ENCODE peak calls at places on chromosomes 12 and 14, in four cellular contexts. One of them, this sample, is unnamed.

GRCh38 chr12:2864198-2864597 is 7.4 kb upstream of the TEX52 start:
- DNase-seq in hepatocyte: no peak
- DNase-seq in Peyer's patch: no peak
- DNase-seq in upper lobe of right lung: no peak
- DNase-seq in this sample: no peak

GRCh38 chr14:82354126-82354525 is 820.5 kb upstream of the SEL1L start:
- DNase-seq in Peyer's patch: no peak
- DNase-seq in hepatocyte: no peak
- DNase-seq in upper lobe of right lung: no peak
- DNase-seq in this sample: no peak

GRCh38 chr12:128914908-128915563 is 61.8 kb downstream of the GLT1D1 start:
- DNase-seq in upper lobe of right lung: no peak
- DNase-seq in Peyer's patch: no peak
- DNase-seq in hepatocyte: no peak
- DNase-seq in this sample: no peak

GRCh38 chr12:116361404-116362223 is 84.1 kb upstream of the MED13L start:
- DNase-seq in hepatocyte: no peak
- DNase-seq in upper lobe of right lung: no peak
- DNase-seq in Peyer's patch: peak; percentile 65
- DNase-seq in this sample: no peak

GRCh38 chr12:68080577-68080976 is 79.0 kb downstream of the IFNG start:
- DNase-seq in hepatocyte: no peak
- DNase-seq in upper lobe of right lung: no peak
- DNase-seq in Peyer's patch: no peak
- DNase-seq in this sample: no peak

GRCh38 chr14:80264698-80265097 is 53.4 kb upstream of the DIO2 start:
- DNase-seq in hepatocyte: no peak
- DNase-seq in upper lobe of right lung: no peak
- DNase-seq in Peyer's patch: no peak
- DNase-seq in this sample: no peak

GRCh38 chr12:111393700-111394275 is 11.9 kb upstream of the SH2B3 start:
- DNase-seq in Peyer's patch: peak; percentile 64
- DNase-seq in hepatocyte: no peak
- DNase-seq in upper lobe of right lung: peak; percentile 88
- DNase-seq in this sample: peak; percentile 46

GRCh38 chr12:15164997-15165659 is 56.1 kb downstream of the RERG start:
- DNase-seq in upper lobe of right lung: no peak
- DNase-seq in Peyer's patch: peak; percentile 51
- DNase-seq in hepatocyte: no peak
- DNase-seq in this sample: no peak

GRCh38 chr12:84619053-84619452 is 293.5 kb downstream of the SLC6A15 start:
- DNase-seq in hepatocyte: no peak
- DNase-seq in Peyer's patch: no peak
- DNase-seq in upper lobe of right lung: no peak
- DNase-seq in this sample: peak; percentile 3
- TF ChIP-seq CTCF in hepatocyte: peak; percentile 51
- TF ChIP-seq CTCF in Peyer's patch: no peak
- TF ChIP-seq CTCF in upper lobe of right lung: peak; percentile 19
- TF ChIP-seq CTCF in this sample: peak; percentile 30

DNA sequence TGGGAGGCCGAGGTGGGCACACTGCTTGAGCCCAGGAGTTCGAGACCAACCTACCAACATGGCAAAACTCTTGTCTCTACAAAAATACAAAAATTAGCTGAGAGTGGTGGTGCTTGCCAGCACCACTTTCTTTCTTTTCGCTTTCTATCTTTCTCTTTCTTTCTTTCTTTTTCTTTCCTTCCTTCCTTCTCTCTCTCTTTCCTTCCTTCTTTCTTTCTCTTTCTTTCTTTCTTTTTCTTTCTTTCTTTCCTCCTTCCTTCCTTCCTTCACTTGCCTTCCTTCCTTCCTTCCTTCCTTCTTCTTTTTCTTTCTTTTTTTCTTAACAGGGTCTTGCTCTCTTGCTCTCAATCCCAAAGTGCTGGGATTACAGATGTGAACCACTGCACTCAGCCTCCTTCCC is 66.8 kb downstream of the HSD17B6 start:
- DNase-seq in hepatocyte: no peak
- DNase-seq in upper lobe of right lung: no peak
- DNase-seq in Peyer's patch: no peak
- DNase-seq in this sample: no peak
- TF ChIP-seq CTCF in hepatocyte: no peak
- TF ChIP-seq CTCF in upper lobe of right lung: no peak
- TF ChIP-seq CTCF in Peyer's patch: no peak
- TF ChIP-seq CTCF in this sample: no peak

DNA sequence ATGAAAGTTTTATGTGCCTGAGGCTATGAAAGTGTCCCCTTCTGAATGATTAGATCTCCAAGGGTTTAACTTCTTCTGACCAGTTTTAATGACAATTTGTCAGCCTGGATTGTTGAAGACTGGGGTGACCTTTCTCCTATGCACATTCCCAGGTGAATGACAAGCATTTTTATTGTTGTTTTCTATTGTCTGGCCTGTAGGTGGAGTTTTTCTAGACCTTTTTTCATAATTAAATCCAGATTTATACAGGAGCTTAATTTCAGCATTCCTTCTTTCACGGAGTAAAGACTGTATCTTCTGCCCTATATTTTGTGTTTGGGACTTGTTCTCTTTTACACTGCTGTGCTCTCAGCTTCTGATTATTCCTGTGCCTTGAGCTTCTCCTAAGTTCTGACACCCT is 125.0 kb upstream of the FAR2 start:
- DNase-seq in hepatocyte: no peak
- DNase-seq in Peyer's patch: no peak
- DNase-seq in upper lobe of right lung: no peak
- DNase-seq in this sample: peak; percentile 9
- TF ChIP-seq CTCF in hepatocyte: peak; percentile 26
- TF ChIP-seq CTCF in Peyer's patch: peak; percentile 31
- TF ChIP-seq CTCF in upper lobe of right lung: no peak
- TF ChIP-seq CTCF in this sample: no peak

DNA sequence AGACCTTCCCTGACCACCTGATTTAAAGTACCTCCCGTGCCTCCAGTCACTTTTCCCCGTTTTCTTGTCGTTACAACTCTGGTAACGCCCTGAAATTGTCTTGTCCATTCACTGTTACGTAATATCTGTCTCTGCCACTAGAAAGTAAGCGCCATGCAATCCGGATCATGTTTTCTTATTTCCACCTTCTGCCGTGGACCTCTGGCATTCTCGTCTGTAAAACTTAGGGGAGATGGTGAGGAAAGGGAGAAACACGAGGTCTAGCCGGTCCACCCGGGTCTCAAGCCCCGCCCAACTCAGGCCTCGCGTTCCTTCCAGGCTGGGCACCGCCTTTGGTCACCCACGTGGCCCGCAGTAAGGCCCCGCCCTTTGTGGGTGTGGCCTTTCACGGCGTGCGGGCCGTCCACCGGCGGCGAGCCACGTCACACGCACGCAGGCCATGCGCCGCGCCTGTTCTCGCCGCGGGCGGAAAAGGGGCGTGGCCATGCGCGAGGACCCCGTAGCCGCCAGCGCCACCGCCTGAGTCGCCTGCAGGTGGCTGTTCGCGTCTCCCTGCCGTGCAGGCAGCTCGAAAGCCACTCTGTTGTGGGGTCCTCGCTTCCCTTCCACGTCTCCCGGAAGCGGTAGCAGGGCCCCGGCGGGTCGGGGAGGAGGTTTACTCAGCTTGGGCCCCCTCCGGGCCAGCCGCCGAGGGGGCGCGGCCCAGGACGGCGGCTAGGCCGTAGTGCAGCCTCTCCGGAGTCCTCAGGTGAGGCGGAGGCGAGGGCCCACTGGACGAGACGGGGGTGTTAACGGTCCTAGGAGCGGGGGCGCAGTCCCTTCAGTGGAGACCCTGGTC is at the start of gene GOLGA5:
- DNase-seq in Peyer's patch: peak; percentile 99
- DNase-seq in upper lobe of right lung: peak; percentile 99
- DNase-seq in hepatocyte: peak; percentile 100
- DNase-seq in this sample: peak; percentile 92
- TF ChIP-seq CTCF in Peyer's patch: peak; percentile 55
- TF ChIP-seq CTCF in upper lobe of right lung: peak; percentile 23
- TF ChIP-seq CTCF in hepatocyte: no peak
- TF ChIP-seq CTCF in this sample: no peak